ENCODE peak calls at places on chromosomes 11 and 22, in seven cellular contexts. C is stomach, X is upper lobe of left lung, A is tibial nerve, U is GM12878, V is SK-N-SH, L is A549. F is an unnamed sample. For H3K4me1, the result is how much of the 10 kb centered on the place peaks cover.

GRCh38 chr11:77842451-77843121 is 21.6 kb downstream of the AAMDC start:
- DNase-seq in C (no peak), X (no peak), A (no peak), U (no peak), V (no peak), L (no peak), F (no peak)

GRCh38 chr11:13480198-13480597 is 15.6 kb downstream of the PTH start:
- DNase-seq in C (peak), X (peak), A (no peak), U (no peak), V (no peak), L (no peak), F (no peak)

GRCh38 chr11:102676086-102676485 is 29.5 kb downstream of the MMP27 start:
- DNase-seq in C (no peak), X (no peak), A (no peak), U (no peak), V (no peak), L (no peak), F (no peak)

GRCh38 chr11:35861191-35861590 is 82.7 kb upstream of the LDLRAD3 start:
- DNase-seq in C (no peak), X (peak), A (no peak), U (no peak), V (no peak), L (no peak), F (no peak)

GRCh38 chr11:47538741-47539575 is 14.0 kb downstream of the CELF1 start:
- DNase-seq in C (no peak), X (no peak), A (no peak), U (no peak), V (no peak), L (no peak), F (no peak)

GRCh38 chr11:12008790-12009616 is 577 bp upstream of the DKK3 start:
- DNase-seq in C (peak), X (peak), A (no peak), U (no peak), V (peak), L (peak), F (peak)

GRCh38 chr11:76632492-76632891 is 38.1 kb downstream of the LRRC32 start:
- DNase-seq in C (no peak), X (no peak), A (no peak), U (no peak), V (no peak), L (no peak), F (no peak)

GRCh38 chr11:103737791-103738190 is 298.6 kb upstream of the DDI1 start:
- DNase-seq in C (no peak), X (no peak), A (no peak), U (no peak), V (no peak), L (no peak), F (no peak)

GRCh38 chr11:1877211-1878133 is 14.2 kb downstream of the PRR33 start:
- DNase-seq in C (peak), X (peak), A (peak), U (no peak), V (peak), L (no peak), F (peak)

GRCh38 chr11:121514401-121514981 is 61.7 kb upstream of the SORL1-AS1 start:
- DNase-seq in C (no peak), X (no peak), A (no peak), U (no peak), V (no peak), L (no peak), F (no peak)

GRCh38 chr22:28548411-28548810 is 131.2 kb downstream of the TTC28 start:
- DNase-seq in C (no peak), X (no peak), A (no peak), U (no peak), V (no peak), L (no peak), F (no peak)

GRCh38 chr22:19460036-19460435 is 12.5 kb upstream of the C22orf39 start:
- DNase-seq in C (no peak), X (no peak), A (no peak), U (no peak), V (no peak), L (no peak), F (no peak)

GRCh38 chr11:107468596-107468995 is 11.0 kb upstream of the CWF19L2 start:
- DNase-seq in C (no peak), X (no peak), A (no peak), U (no peak), V (peak), L (no peak), F (no peak)

GRCh38 chr11:1936781-1937615 is 10.1 kb upstream of the MRPL23 start:
- DNase-seq in C (no peak), X (peak), A (no peak), U (no peak), V (peak), L (no peak), F (no peak)

GRCh38 chr22:23787600-23787896 is 782 bp downstream of the SMARCB1 start:
- DNase-seq in C (no peak), X (no peak), A (no peak), U (no peak), V (no peak), L (no peak), F (no peak)

GRCh38 chr11:79062814-79063762 is 377.7 kb downstream of the TENM4 start:
- DNase-seq in C (no peak), X (no peak), A (no peak), U (no peak), V (peak), L (peak), F (no peak)

GRCh38 chr11:1479678-1480118 is 6.9 kb downstream of the MOB2 start:
- DNase-seq in C (no peak), X (peak), A (no peak), U (no peak), V (no peak), L (no peak), F (no peak)

GRCh38 chr11:94884322-94884721 is 89.0 kb downstream of the CWC15 start:
- DNase-seq in C (no peak), X (no peak), A (no peak), U (no peak), V (no peak), L (no peak), F (no peak)

GRCh38 chr11:82533628-82534353 is 199.9 kb downstream of the FAM181B start:
- DNase-seq in C (no peak), X (no peak), A (no peak), U (no peak), V (no peak), L (no peak), F (no peak)

GRCh38 chr22:21034989-21035388 is 2.6 kb upstream of the SLC7A4 start:
- DNase-seq in C (no peak), X (no peak), A (no peak), U (no peak), V (no peak), L (no peak), F (no peak)

GRCh38 chr11:125998267-125998666 is 52.4 kb downstream of the VSIG10L2 start:
- DNase-seq in C (no peak), X (no peak), A (no peak), U (no peak), V (no peak), L (no peak), F (no peak)

GRCh38 chr11:8002676-8003075 is 15.5 kb downstream of the EIF3F start:
- DNase-seq in C (no peak), X (no peak), A (no peak), U (no peak), V (no peak), L (no peak), F (no peak)

GRCh38 chr11:45643585-45643984 is 21.8 kb downstream of the CHST1 start:
- DNase-seq in C (no peak), X (no peak), A (no peak), U (no peak), V (no peak), L (no peak), F (no peak)

GRCh38 chr11:102757823-102758549 is 22.4 kb downstream of the MMP10 start:
- DNase-seq in C (no peak), X (no peak), A (no peak), U (no peak), V (no peak), L (no peak), F (no peak)

GRCh38 chr11:123448798-123449197 is 18.7 kb downstream of the GRAMD1B start:
- DNase-seq in C (no peak), X (no peak), A (no peak), U (no peak), V (no peak), L (no peak), F (no peak)

GRCh38 chr11:83724704-83725114 is 438.5 kb upstream of the CCDC90B start:
- DNase-seq in C (peak), X (no peak), A (no peak), U (no peak), V (peak), L (no peak), F (no peak)

GRCh38 chr22:23047265-23047664 is 23.1 kb upstream of the GNAZ start:
- DNase-seq in C (peak), X (no peak), A (no peak), U (no peak), V (no peak), L (no peak), F (no peak)

GRCh38 chr11:67433536-67434394 is 3.7 kb downstream of the PTPRCAP start:
- DNase-seq in C (no peak), X (peak), A (no peak), U (no peak), V (no peak), L (no peak), F (no peak)

GRCh38 chr11:77557553-77557952 is 32.2 kb upstream of the AQP11 start:
- DNase-seq in C (no peak), X (no peak), A (no peak), U (no peak), V (peak), L (no peak), F (no peak)

GRCh38 chr11:59463176-59463575 is 6.4 kb downstream of the OR4D6 start:
- DNase-seq in C (no peak), X (no peak), A (peak), U (no peak), V (no peak), L (no peak), F (no peak)

GRCh38 chr11:68682531-68682931 is 1.8 kb upstream of the GAL start:
- DNase-seq in C (no peak), X (no peak), A (no peak), U (no peak), V (no peak), L (no peak), F (no peak)

GRCh38 chr11:72228229-72228843 is 3.8 kb downstream of the INPPL1 start:
- DNase-seq in C (peak), X (peak), A (no peak), U (no peak), V (no peak), L (no peak), F (no peak)

GRCh38 chr11:126710804-126711399 is 289.7 kb downstream of the KIRREL3 start:
- DNase-seq in C (no peak), X (no peak), A (no peak), U (no peak), V (no peak), L (no peak), F (no peak)

GRCh38 chr11:47378011-47378835 is at the start of gene SPI1:
- DNase-seq in C (peak), X (peak), A (no peak), U (peak), V (peak), L (no peak), F (peak)

GRCh38 chr11:33723238-33723881 is 12.9 kb downstream of the CD59 start:
- DNase-seq in C (no peak), X (no peak), A (no peak), U (no peak), V (no peak), L (peak), F (no peak)

GRCh38 chr11:33721984-33722383 is 14.2 kb downstream of the CD59 start:
- DNase-seq in C (no peak), X (no peak), A (no peak), U (no peak), V (no peak), L (no peak), F (no peak)

GRCh38 chr11:33724644-33725035 is 11.6 kb downstream of the CD59 start:
- DNase-seq in C (no peak), X (no peak), A (no peak), U (no peak), V (no peak), L (no peak), F (no peak)

GRCh38 chr11:33721291-33721840 is 14.9 kb downstream of the CD59 start:
- DNase-seq in C (no peak), X (no peak), A (no peak), U (no peak), V (no peak), L (no peak), F (no peak)

GRCh38 chr11:33722579-33723234 is 13.5 kb downstream of the CD59 start:
- DNase-seq in C (no peak), X (no peak), A (no peak), U (peak), V (no peak), L (no peak), F (no peak)
- H3K4me1 ChIP-seq in C (under half), X (half or more), A (under half), U (under half), V (under half), L (half or more), F (under half)

GRCh38 chr11:118608268-118609214 is 1.1 kb downstream of the PHLDB1 start:
- DNase-seq in C (peak), X (peak), A (peak), U (no peak), V (peak), L (no peak), F (peak)
- TF ChIP-seq EP300 in C (no peak), X (no peak), A (no peak), U (no peak), V (no peak), L (no peak), F (no peak)

DNA sequence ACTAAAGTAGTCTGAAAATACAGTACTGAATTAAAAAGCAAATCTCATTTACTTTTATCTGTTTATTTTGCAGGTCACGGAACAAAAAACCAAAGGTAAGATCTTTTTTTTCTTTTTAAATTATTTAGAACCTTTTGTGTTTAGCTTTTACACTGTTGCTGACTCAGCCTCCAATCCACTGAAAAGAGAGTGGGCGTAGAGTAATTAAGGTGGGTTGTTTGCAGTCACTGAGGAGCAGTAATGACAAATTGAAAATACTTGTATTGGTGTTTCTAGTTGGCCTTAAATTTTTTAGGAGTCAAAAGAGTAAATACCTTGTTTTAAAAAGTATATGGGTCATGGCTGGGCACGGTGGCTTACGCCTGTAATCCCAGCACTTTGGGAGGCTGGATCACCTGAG is 73.4 kb downstream of the TNRC6B start:
- DNase-seq in C (no peak), X (no peak), A (no peak), U (no peak), V (no peak), L (no peak), F (no peak)
- H3K4me1 ChIP-seq in C (under half), X (under half), A (under half), U (under half), V (under half), L (under half), F (under half)

GRCh38 chr11:96391698-96392307 is 2.0 kb downstream of the JRKL start:
- DNase-seq in C (no peak), X (no peak), A (no peak), U (no peak), V (no peak), L (no peak), F (no peak)
- TF ChIP-seq EP300 in C (no peak), X (no peak), A (no peak), U (no peak), V (no peak), L (no peak), F (no peak)

GRCh38 chr11:117332843-117333242 is 5.2 kb downstream of the CEP164 start:
- DNase-seq in C (no peak), X (no peak), A (no peak), U (no peak), V (no peak), L (no peak), F (no peak)
- H3K4me1 ChIP-seq in C (under half), X (under half), A (under half), U (under half), V (under half), L (under half), F (under half)

F was measured in transverse colon.